ENCODE peak calls at places on chromosome 16, in six cellular contexts. One of them, this sample, is unnamed.

GRCh38 chr16:47721016-47721673 is 260.0 kb downstream of the PHKB start:
- DNase-seq in HS-5: no peak
- DNase-seq in A549: no peak
- DNase-seq in smooth muscle cell of the brain vasculature: no peak
- DNase-seq in NCI-H1092 treated with DMSO at 0.1 percent for 48 hours: no peak
- DNase-seq in hypothalamus: no peak
- DNase-seq in this sample: no peak

GRCh38 chr16:10827691-10828341 is 9.2 kb upstream of the TVP23A start:
- DNase-seq in HS-5: peak; percentile 30
- DNase-seq in A549: no peak
- DNase-seq in smooth muscle cell of the brain vasculature: peak; percentile 36
- DNase-seq in NCI-H1092 treated with DMSO at 0.1 percent for 48 hours: no peak
- DNase-seq in hypothalamus: peak; percentile 34
- DNase-seq in this sample: no peak

GRCh38 chr16:27742333-27742732 is 192.4 kb downstream of the KATNIP start:
- DNase-seq in HS-5: no peak
- DNase-seq in A549: no peak
- DNase-seq in smooth muscle cell of the brain vasculature: no peak
- DNase-seq in NCI-H1092 treated with DMSO at 0.1 percent for 48 hours: no peak
- DNase-seq in hypothalamus: no peak
- DNase-seq in this sample: no peak

GRCh38 chr16:30032083-30032819 is 1.2 kb upstream of the TLCD3B start:
- DNase-seq in HS-5: no peak
- DNase-seq in A549: peak; percentile 79
- DNase-seq in smooth muscle cell of the brain vasculature: peak; percentile 29
- DNase-seq in NCI-H1092 treated with DMSO at 0.1 percent for 48 hours: peak; percentile 83
- DNase-seq in hypothalamus: peak; percentile 15
- DNase-seq in this sample: peak; percentile 86

GRCh38 chr16:78227855-78228254 is 128.4 kb downstream of the WWOX start:
- DNase-seq in HS-5: no peak
- DNase-seq in A549: no peak
- DNase-seq in smooth muscle cell of the brain vasculature: no peak
- DNase-seq in NCI-H1092 treated with DMSO at 0.1 percent for 48 hours: peak; percentile 38
- DNase-seq in hypothalamus: no peak
- DNase-seq in this sample: peak; percentile 66

GRCh38 chr16:7351572-7351971 is 18.9 kb downstream of the RBFOX1 start:
- DNase-seq in HS-5: no peak
- DNase-seq in A549: no peak
- DNase-seq in smooth muscle cell of the brain vasculature: no peak
- DNase-seq in NCI-H1092 treated with DMSO at 0.1 percent for 48 hours: peak; percentile 42
- DNase-seq in hypothalamus: no peak
- DNase-seq in this sample: peak; percentile 53

GRCh38 chr16:8958344-8958808 is 5.3 kb downstream of the USP7 start:
- DNase-seq in HS-5: no peak
- DNase-seq in A549: no peak
- DNase-seq in smooth muscle cell of the brain vasculature: no peak
- DNase-seq in NCI-H1092 treated with DMSO at 0.1 percent for 48 hours: no peak
- DNase-seq in hypothalamus: no peak
- DNase-seq in this sample: peak; percentile 40

GRCh38 chr16:1614226-1615102 is 2.3 kb downstream of the CRAMP1 start:
- DNase-seq in HS-5: no peak
- DNase-seq in A549: no peak
- DNase-seq in smooth muscle cell of the brain vasculature: no peak
- DNase-seq in NCI-H1092 treated with DMSO at 0.1 percent for 48 hours: no peak
- DNase-seq in hypothalamus: no peak
- DNase-seq in this sample: peak; percentile 28

GRCh38 chr16:82152641-82153094 is 17.4 kb downstream of the MPHOSPH6 start:
- DNase-seq in HS-5: no peak
- DNase-seq in A549: peak; percentile 8
- DNase-seq in smooth muscle cell of the brain vasculature: no peak
- DNase-seq in NCI-H1092 treated with DMSO at 0.1 percent for 48 hours: no peak
- DNase-seq in hypothalamus: no peak
- DNase-seq in this sample: peak; percentile 1

GRCh38 chr16:85089485-85089884 is 22.8 kb downstream of the CIBAR2 start:
- DNase-seq in HS-5: no peak
- DNase-seq in A549: no peak
- DNase-seq in smooth muscle cell of the brain vasculature: no peak
- DNase-seq in NCI-H1092 treated with DMSO at 0.1 percent for 48 hours: no peak
- DNase-seq in hypothalamus: no peak
- DNase-seq in this sample: no peak

GRCh38 chr16:47342055-47342454 is 118.8 kb downstream of the ITFG1 start:
- DNase-seq in HS-5: peak; percentile 10
- DNase-seq in A549: no peak
- DNase-seq in smooth muscle cell of the brain vasculature: no peak
- DNase-seq in NCI-H1092 treated with DMSO at 0.1 percent for 48 hours: no peak
- DNase-seq in hypothalamus: no peak
- DNase-seq in this sample: no peak

GRCh38 chr16:85552980-85553435 is 60.1 kb upstream of the GSE1 start:
- DNase-seq in HS-5: no peak
- DNase-seq in A549: no peak
- DNase-seq in smooth muscle cell of the brain vasculature: no peak
- DNase-seq in NCI-H1092 treated with DMSO at 0.1 percent for 48 hours: no peak
- DNase-seq in hypothalamus: no peak
- DNase-seq in this sample: no peak

GRCh38 chr16:67489401-67490083 is 6.2 kb upstream of the AGRP start:
- DNase-seq in HS-5: no peak
- DNase-seq in A549: no peak
- DNase-seq in smooth muscle cell of the brain vasculature: no peak
- DNase-seq in NCI-H1092 treated with DMSO at 0.1 percent for 48 hours: no peak
- DNase-seq in hypothalamus: no peak
- DNase-seq in this sample: no peak

GRCh38 chr16:85460252-85460982 is 152.7 kb upstream of the GSE1 start:
- DNase-seq in HS-5: no peak
- DNase-seq in A549: no peak
- DNase-seq in smooth muscle cell of the brain vasculature: no peak
- DNase-seq in NCI-H1092 treated with DMSO at 0.1 percent for 48 hours: no peak
- DNase-seq in hypothalamus: no peak
- DNase-seq in this sample: peak; percentile 86

GRCh38 chr16:51389881-51390280 is 238.8 kb upstream of the SALL1 start:
- DNase-seq in HS-5: no peak
- DNase-seq in A549: no peak
- DNase-seq in smooth muscle cell of the brain vasculature: no peak
- DNase-seq in NCI-H1092 treated with DMSO at 0.1 percent for 48 hours: no peak
- DNase-seq in hypothalamus: no peak
- DNase-seq in this sample: no peak

GRCh38 chr16:71526111-71526998 is at the start of gene CHST4:
- DNase-seq in HS-5: peak; percentile 20
- DNase-seq in A549: peak; percentile 24
- DNase-seq in smooth muscle cell of the brain vasculature: no peak
- DNase-seq in NCI-H1092 treated with DMSO at 0.1 percent for 48 hours: peak; percentile 54
- DNase-seq in hypothalamus: no peak
- DNase-seq in this sample: peak; percentile 48

GRCh38 chr16:8808613-8809353 is 11.1 kb downstream of the PMM2 start:
- DNase-seq in HS-5: no peak
- DNase-seq in A549: no peak
- DNase-seq in smooth muscle cell of the brain vasculature: no peak
- DNase-seq in NCI-H1092 treated with DMSO at 0.1 percent for 48 hours: no peak
- DNase-seq in hypothalamus: no peak
- DNase-seq in this sample: no peak

GRCh38 chr16:79823644-79824043 is 223.1 kb upstream of the MAF start:
- DNase-seq in HS-5: no peak
- DNase-seq in A549: no peak
- DNase-seq in smooth muscle cell of the brain vasculature: no peak
- DNase-seq in NCI-H1092 treated with DMSO at 0.1 percent for 48 hours: no peak
- DNase-seq in hypothalamus: no peak
- DNase-seq in this sample: no peak

GRCh38 chr16:81576696-81577095 is 132.1 kb downstream of the CMIP start:
- DNase-seq in HS-5: no peak
- DNase-seq in A549: no peak
- DNase-seq in smooth muscle cell of the brain vasculature: no peak
- DNase-seq in NCI-H1092 treated with DMSO at 0.1 percent for 48 hours: no peak
- DNase-seq in hypothalamus: no peak
- DNase-seq in this sample: no peak

GRCh38 chr16:74700206-74701040 is at the start of gene MLKL:
- DNase-seq in HS-5: peak; percentile 32
- DNase-seq in A549: peak; percentile 66
- DNase-seq in smooth muscle cell of the brain vasculature: no peak
- DNase-seq in NCI-H1092 treated with DMSO at 0.1 percent for 48 hours: peak; percentile 9
- DNase-seq in hypothalamus: no peak
- DNase-seq in this sample: peak; percentile 55

GRCh38 chr16:74035816-74036215 is 260.8 kb upstream of the PSMD7 start:
- DNase-seq in HS-5: no peak
- DNase-seq in A549: peak; percentile 25
- DNase-seq in smooth muscle cell of the brain vasculature: no peak
- DNase-seq in NCI-H1092 treated with DMSO at 0.1 percent for 48 hours: peak; percentile 33
- DNase-seq in hypothalamus: no peak
- DNase-seq in this sample: peak; percentile 32

GRCh38 chr16:56327929-56328258 is 97.5 kb downstream of the AMFR start:
- DNase-seq in HS-5: no peak
- DNase-seq in A549: no peak
- DNase-seq in smooth muscle cell of the brain vasculature: no peak
- DNase-seq in NCI-H1092 treated with DMSO at 0.1 percent for 48 hours: no peak
- DNase-seq in hypothalamus: no peak
- DNase-seq in this sample: no peak

GRCh38 chr16:83215417-83216001 is 588.7 kb downstream of the CDH13 start:
- DNase-seq in HS-5: no peak
- DNase-seq in A549: peak; percentile 37
- DNase-seq in smooth muscle cell of the brain vasculature: no peak
- DNase-seq in NCI-H1092 treated with DMSO at 0.1 percent for 48 hours: no peak
- DNase-seq in hypothalamus: no peak
- DNase-seq in this sample: peak; percentile 2

GRCh38 chr16:31714899-31715504 is 158.6 kb upstream of the ZNF267 start:
- DNase-seq in HS-5: no peak
- DNase-seq in A549: no peak
- DNase-seq in smooth muscle cell of the brain vasculature: no peak
- DNase-seq in NCI-H1092 treated with DMSO at 0.1 percent for 48 hours: no peak
- DNase-seq in hypothalamus: no peak
- DNase-seq in this sample: no peak

GRCh38 chr16:85205747-85206471 is 93.6 kb upstream of the CIBAR2 start:
- DNase-seq in HS-5: no peak
- DNase-seq in A549: peak; percentile 47
- DNase-seq in smooth muscle cell of the brain vasculature: no peak
- DNase-seq in NCI-H1092 treated with DMSO at 0.1 percent for 48 hours: peak; percentile 75
- DNase-seq in hypothalamus: no peak
- DNase-seq in this sample: peak; percentile 62

GRCh38 chr16:12155235-12155634 is 178.7 kb downstream of the SNX29 start:
- DNase-seq in HS-5: no peak
- DNase-seq in A549: no peak
- DNase-seq in smooth muscle cell of the brain vasculature: no peak
- DNase-seq in NCI-H1092 treated with DMSO at 0.1 percent for 48 hours: no peak
- DNase-seq in hypothalamus: no peak
- DNase-seq in this sample: no peak

GRCh38 chr16:19717319-19717718 is 708 bp downstream of the KNOP1 start:
- DNase-seq in HS-5: no peak
- DNase-seq in A549: no peak
- DNase-seq in smooth muscle cell of the brain vasculature: no peak
- DNase-seq in NCI-H1092 treated with DMSO at 0.1 percent for 48 hours: no peak
- DNase-seq in hypothalamus: no peak
- DNase-seq in this sample: peak; percentile 47

GRCh38 chr16:81014672-81015071 is 7.7 kb downstream of the CENPN start:
- DNase-seq in HS-5: no peak
- DNase-seq in A549: no peak
- DNase-seq in smooth muscle cell of the brain vasculature: no peak
- DNase-seq in NCI-H1092 treated with DMSO at 0.1 percent for 48 hours: no peak
- DNase-seq in hypothalamus: no peak
- DNase-seq in this sample: no peak

GRCh38 chr16:87628940-87629339 is 26.6 kb downstream of the JPH3 start:
- DNase-seq in HS-5: no peak
- DNase-seq in A549: peak; percentile 63
- DNase-seq in smooth muscle cell of the brain vasculature: no peak
- DNase-seq in NCI-H1092 treated with DMSO at 0.1 percent for 48 hours: no peak
- DNase-seq in hypothalamus: no peak
- DNase-seq in this sample: peak; percentile 27

GRCh38 chr16:58733671-58734458 is at the start of gene GOT2:
- DNase-seq in HS-5: peak; percentile 52
- DNase-seq in A549: peak; percentile 95
- DNase-seq in smooth muscle cell of the brain vasculature: peak; percentile 50
- DNase-seq in NCI-H1092 treated with DMSO at 0.1 percent for 48 hours: peak; percentile 87
- DNase-seq in hypothalamus: peak; percentile 59
- DNase-seq in this sample: peak; percentile 85

GRCh38 chr16:86619263-86619935 is 41.0 kb downstream of the FOXL1 start:
- DNase-seq in HS-5: no peak
- DNase-seq in A549: peak; percentile 38
- DNase-seq in smooth muscle cell of the brain vasculature: no peak
- DNase-seq in NCI-H1092 treated with DMSO at 0.1 percent for 48 hours: no peak
- DNase-seq in hypothalamus: no peak
- DNase-seq in this sample: peak; percentile 36

GRCh38 chr16:69435977-69436729 is 11.7 kb downstream of the CYB5B start:
- DNase-seq in HS-5: no peak
- DNase-seq in A549: no peak
- DNase-seq in smooth muscle cell of the brain vasculature: no peak
- DNase-seq in NCI-H1092 treated with DMSO at 0.1 percent for 48 hours: no peak
- DNase-seq in hypothalamus: no peak
- DNase-seq in this sample: peak; percentile 93

GRCh38 chr16:1378087-1378803 is 26.5 kb downstream of the GNPTG start:
- DNase-seq in HS-5: no peak
- DNase-seq in A549: no peak
- DNase-seq in smooth muscle cell of the brain vasculature: no peak
- DNase-seq in NCI-H1092 treated with DMSO at 0.1 percent for 48 hours: no peak
- DNase-seq in hypothalamus: no peak
- DNase-seq in this sample: peak; percentile 35

GRCh38 chr16:54286330-54287017 is at the start of gene IRX3:
- DNase-seq in HS-5: peak; percentile 87
- DNase-seq in A549: peak; percentile 87
- DNase-seq in smooth muscle cell of the brain vasculature: peak; percentile 41
- DNase-seq in NCI-H1092 treated with DMSO at 0.1 percent for 48 hours: peak; percentile 93
- DNase-seq in hypothalamus: peak; percentile 71
- DNase-seq in this sample: peak; percentile 89

GRCh38 chr16:85103096-85104079 is 8.9 kb downstream of the CIBAR2 start:
- DNase-seq in HS-5: no peak
- DNase-seq in A549: no peak
- DNase-seq in smooth muscle cell of the brain vasculature: no peak
- DNase-seq in NCI-H1092 treated with DMSO at 0.1 percent for 48 hours: no peak
- DNase-seq in hypothalamus: no peak
- DNase-seq in this sample: no peak

GRCh38 chr16:9657659-9658058 is 524.6 kb downstream of the GRIN2A start:
- DNase-seq in HS-5: no peak
- DNase-seq in A549: no peak
- DNase-seq in smooth muscle cell of the brain vasculature: no peak
- DNase-seq in NCI-H1092 treated with DMSO at 0.1 percent for 48 hours: no peak
- DNase-seq in hypothalamus: no peak
- DNase-seq in this sample: peak; percentile 75

GRCh38 chr16:27330542-27330941 is 16.8 kb downstream of the IL4R start:
- DNase-seq in HS-5: no peak
- DNase-seq in A549: peak; percentile 17
- DNase-seq in smooth muscle cell of the brain vasculature: peak; percentile 67
- DNase-seq in NCI-H1092 treated with DMSO at 0.1 percent for 48 hours: no peak
- DNase-seq in hypothalamus: no peak
- DNase-seq in this sample: no peak

GRCh38 chr16:49700928-49701685 is 154.8 kb downstream of the ZNF423 start:
- DNase-seq in HS-5: no peak
- DNase-seq in A549: no peak
- DNase-seq in smooth muscle cell of the brain vasculature: no peak
- DNase-seq in NCI-H1092 treated with DMSO at 0.1 percent for 48 hours: peak; percentile 27
- DNase-seq in hypothalamus: no peak
- DNase-seq in this sample: peak; percentile 87

This sample was measured in NCI-H69.